ENCODE peak calls at places on chromosome 21, in seven cellular contexts. I is HepG2, A is HCT116, E is A549, O is GM12878, N is K562, X is H1. H is an unnamed sample.
A peak's percentile ranks its signal among the peaks of the same experiment; 100 is the strongest.

GRCh38 chr21:38478782-38479181 is 19.5 kb downstream of the ERG start:
- DNase-seq in O (no peak), N (no peak), E (no peak), I (no peak), X (no peak), A (no peak), H (peak; percentile 10)

GRCh38 chr21:40179167-40179566 is 311.9 kb downstream of the PCP4 start:
- DNase-seq in A (no peak), X (no peak), O (no peak), I (no peak), N (no peak), E (no peak), H (no peak)

GRCh38 chr21:46061063-46061462 is 36.8 kb upstream of the COL6A2 start:
- DNase-seq in A (no peak), N (no peak), I (no peak), X (no peak), E (no peak), O (no peak), H (no peak)

GRCh38 chr21:40680311-40680710 is 166.6 kb downstream of the DSCAM start:
- DNase-seq in N (no peak), E (no peak), O (no peak), X (no peak), A (no peak), I (no peak), H (no peak)

GRCh38 chr21:45889961-45890360 is 91.6 kb upstream of the COL6A1 start:
- DNase-seq in A (no peak), N (no peak), X (no peak), O (no peak), E (no peak), I (no peak), H (no peak)

GRCh38 chr21:45295576-45296365 is 8.1 kb upstream of the POFUT2 start:
- DNase-seq in A (no peak), E (no peak), X (no peak), N (no peak), I (no peak), O (no peak), H (peak; percentile 91)

GRCh38 chr21:36388835-36389234 is 3.6 kb downstream of the CHAF1B start:
- DNase-seq in E (no peak), A (no peak), I (no peak), N (no peak), X (peak; percentile 33), O (no peak), H (peak; percentile 54)

GRCh38 chr21:41431788-41432548 is 5.9 kb downstream of the MX1 start:
- DNase-seq in E (no peak), A (no peak), X (no peak), I (no peak), O (peak; percentile 56), N (no peak), H (no peak)

GRCh38 chr21:45019887-45020537 is 54.4 kb upstream of the ADARB1 start:
- DNase-seq in E (no peak), O (no peak), A (no peak), I (no peak), N (no peak), X (no peak), H (no peak)

GRCh38 chr21:46155514-46156377 is at the start of gene FTCD:
- DNase-seq in E (no peak), O (no peak), A (no peak), N (no peak), X (no peak), I (peak; percentile 72), H (no peak)

GRCh38 chr21:39010629-39011404 is 172.4 kb downstream of the PSMG1 start:
- DNase-seq in E (no peak), O (no peak), N (no peak), A (no peak), I (no peak), X (no peak), H (no peak)

GRCh38 chr21:45593162-45594022 is 50.1 kb upstream of the PCBP3 start:
- DNase-seq in I (peak; percentile 6), A (no peak), N (no peak), O (peak; percentile 51), X (no peak), E (no peak), H (no peak)

GRCh38 chr21:38811257-38811656 is 5.5 kb downstream of the ETS2 start:
- DNase-seq in E (no peak), I (no peak), N (no peak), O (no peak), A (no peak), X (no peak), H (peak; percentile 95)

GRCh38 chr21:37153193-37153934 is 80.3 kb downstream of the TTC3 start:
- DNase-seq in A (no peak), E (no peak), O (no peak), N (no peak), I (peak; percentile 36), X (no peak), H (peak; percentile 88)

GRCh38 chr21:42161401-42161956 is 57.5 kb upstream of the ABCG1 start:
- DNase-seq in A (no peak), O (no peak), N (no peak), E (no peak), I (no peak), X (no peak), H (no peak)

GRCh38 chr21:14235101-14235500 is 19.1 kb downstream of the RBM11 start:
- DNase-seq in O (no peak), X (no peak), A (no peak), N (no peak), I (no peak), E (no peak), H (no peak)

GRCh38 chr21:38351961-38352521 is 95.2 kb downstream of the KCNJ15 start:
- DNase-seq in O (no peak), I (no peak), A (no peak), E (peak; percentile 3), X (peak; percentile 33), N (no peak), H (peak; percentile 90)

GRCh38 chr21:45363921-45364463 is 41.0 kb upstream of the COL18A1 start:
- DNase-seq in N (peak; percentile 76), E (peak; percentile 86), I (peak; percentile 82), X (no peak), O (peak; percentile 8), A (peak; percentile 94), H (peak; percentile 99)

GRCh38 chr21:35974801-35975200 is 85.5 kb downstream of the SETD4 start:
- DNase-seq in N (no peak), X (no peak), A (peak; percentile 13), I (peak; percentile 75), O (no peak), E (no peak), H (peak; percentile 28)

GRCh38 chr21:14687277-14687642 is 141.1 kb upstream of the SAMSN1 start:
- DNase-seq in X (no peak), E (no peak), N (no peak), I (no peak), A (no peak), O (peak; percentile 71), H (no peak)

GRCh38 chr21:46226146-46226545 is 2.4 kb downstream of the LSS start:
- DNase-seq in E (no peak), I (no peak), A (no peak), X (no peak), N (no peak), O (no peak), H (peak; percentile 19)

GRCh38 chr21:37369307-37369854 is 2.8 kb downstream of the DYRK1A start:
- DNase-seq in E (no peak), N (no peak), X (no peak), A (no peak), I (no peak), O (no peak), H (no peak)

GRCh38 chr21:15192243-15192642 is 127.4 kb upstream of the NRIP1 start:
- DNase-seq in E (no peak), O (no peak), X (no peak), N (no peak), I (no peak), A (no peak), H (no peak)

GRCh38 chr21:45136500-45136899 is 62.1 kb downstream of the ADARB1 start:
- DNase-seq in O (no peak), I (no peak), E (no peak), N (peak; percentile 38), A (no peak), X (no peak), H (no peak)

GRCh38 chr21:41663805-41664788 is 102.8 kb downstream of the RIPK4 start:
- DNase-seq in A (no peak), X (no peak), O (peak; percentile 26), I (peak; percentile 80), E (no peak), N (no peak), H (peak; percentile 32)

GRCh38 chr21:14871861-14872260 is 192.9 kb downstream of the NRIP1 start:
- DNase-seq in A (no peak), I (no peak), O (no peak), E (no peak), N (no peak), X (no peak), H (no peak)

GRCh38 chr21:28439852-28440251 is 552.8 kb downstream of the LTN1 start:
- DNase-seq in E (no peak), N (no peak), O (no peak), X (no peak), A (no peak), I (no peak), H (peak; percentile 73)

GRCh38 chr21:28439246-28439645 is 553.4 kb downstream of the LTN1 start:
- DNase-seq in E (no peak), A (no peak), X (no peak), I (no peak), N (no peak), O (no peak), H (no peak)

GRCh38 chr21:28431527-28432200 is 561.0 kb downstream of the LTN1 start:
- DNase-seq in E (no peak), A (no peak), X (no peak), I (no peak), N (no peak), O (no peak), H (peak; percentile 55)

GRCh38 chr21:28431022-28431421 is 561.7 kb downstream of the LTN1 start:
- DNase-seq in A (no peak), N (no peak), X (no peak), O (no peak), I (no peak), E (no peak), H (peak; percentile 66)

GRCh38 chr21:28436286-28436932 is 556.3 kb downstream of the LTN1 start:
- DNase-seq in X (no peak), A (no peak), O (no peak), I (no peak), N (no peak), E (no peak), H (peak; percentile 77)
- TF ChIP-seq CEBPB in X (no peak), A (no peak), O (no peak), I (no peak), N (no peak), E (no peak), H (no peak)

GRCh38 chr21:31991356-31992331 is 118.8 kb downstream of the HUNK start:
- DNase-seq in X (no peak), I (no peak), O (no peak), N (no peak), E (no peak), A (no peak), H (no peak)
- TF ChIP-seq CEBPB in X (no peak), I (no peak), O (no peak), N (no peak), E (no peak), A (no peak), H (no peak)

GRCh38 chr21:28615276-28615675 is 377.4 kb downstream of the LTN1 start:
- DNase-seq in E (no peak), X (no peak), O (no peak), N (no peak), I (no peak), A (no peak), H (peak; percentile 84)
- TF ChIP-seq CEBPB in E (no peak), X (no peak), O (no peak), N (no peak), I (no peak), A (no peak), H (no peak)

GRCh38 chr21:24941316-24942185 is 665.7 kb downstream of the MRPL39 start:
- DNase-seq in E (no peak), I (no peak), X (no peak), N (no peak), A (no peak), O (no peak), H (no peak)
- TF ChIP-seq CEBPB in E (no peak), I (no peak), X (no peak), N (no peak), A (no peak), O (no peak), H (no peak)